ENCODE peak calls at places on chromosomes 2 and 18, in six cellular contexts. B is B cell, Y is dorsolateral prefrontal cortex, P is MM.1S, X is uterus, N is HFFc6. F is an unnamed sample.

GRCh38 chr2:111944536-111945210 is 46.3 kb downstream of the MERTK start:
- DNase-seq in N (no peak), P (peak), X (no peak), B (no peak), Y (no peak), F (no peak)

GRCh38 chr2:234003972-234004617 is 46.4 kb upstream of the SPP2 start:
- DNase-seq in N (peak), Y (no peak), X (no peak), B (no peak), P (no peak), F (no peak)

GRCh38 chr2:233691443-233692433 is 952 bp upstream of the UGT1A6 start:
- DNase-seq in X (no peak), Y (no peak), N (no peak), B (no peak), P (no peak), F (no peak)

GRCh38 chr18:3481696-3482210 is 31.8 kb downstream of the TGIF1 start:
- DNase-seq in N (no peak), Y (no peak), X (no peak), P (no peak), B (no peak), F (peak)

GRCh38 chr18:53457068-53457467 is 767.4 kb downstream of the MBD2 start:
- DNase-seq in N (no peak), P (no peak), X (no peak), B (no peak), Y (no peak), F (no peak)

GRCh38 chr2:71687412-71687811 is 234.1 kb downstream of the DYSF start:
- DNase-seq in X (no peak), Y (peak), P (no peak), B (no peak), N (no peak), F (no peak)

GRCh38 chr2:4135765-4136164 is 432.4 kb downstream of the DCDC2C start:
- DNase-seq in X (no peak), B (no peak), P (no peak), N (no peak), Y (no peak), F (no peak)

GRCh38 chr18:76847926-76848325 is 25.6 kb downstream of the ZNF236 start:
- DNase-seq in Y (no peak), P (no peak), X (no peak), B (no peak), N (no peak), F (no peak)

GRCh38 chr2:20196053-20196880 is 28.7 kb downstream of the SDC1 start:
- DNase-seq in X (no peak), B (no peak), P (no peak), Y (no peak), N (no peak), F (no peak)

GRCh38 chr18:32439802-32440201 is 30.9 kb downstream of the GAREM1 start:
- DNase-seq in N (no peak), P (no peak), X (no peak), Y (peak), B (no peak), F (no peak)

GRCh38 chr2:180905002-180905401 is 75.4 kb upstream of the UBE2E3 start:
- DNase-seq in Y (no peak), X (no peak), N (no peak), B (no peak), P (no peak), F (no peak)

GRCh38 chr2:88967844-88968243 is 276.4 kb downstream of the RPIA start:
- DNase-seq in Y (no peak), P (no peak), N (no peak), B (no peak), X (no peak), F (no peak)
- TF ChIP-seq CTCF in Y (no peak), P (no peak), N (peak), B (no peak), X (no peak), F (no peak)

GRCh38 chr18:13095466-13095865 is 104.3 kb downstream of the CEP192 start:
- DNase-seq in B (no peak), Y (no peak), X (no peak), N (no peak), P (no peak), F (no peak)

GRCh38 chr18:13096232-13096631 is 105.1 kb downstream of the CEP192 start:
- DNase-seq in Y (no peak), N (no peak), X (no peak), P (no peak), B (no peak), F (no peak)

GRCh38 chr18:13100942-13101658 is 109.9 kb downstream of the CEP192 start:
- DNase-seq in X (no peak), N (no peak), Y (no peak), P (no peak), B (no peak), F (no peak)

GRCh38 chr18:13101659-13101992 is 110.5 kb downstream of the CEP192 start:
- DNase-seq in P (no peak), B (no peak), N (no peak), X (no peak), Y (no peak), F (no peak)

DNA sequence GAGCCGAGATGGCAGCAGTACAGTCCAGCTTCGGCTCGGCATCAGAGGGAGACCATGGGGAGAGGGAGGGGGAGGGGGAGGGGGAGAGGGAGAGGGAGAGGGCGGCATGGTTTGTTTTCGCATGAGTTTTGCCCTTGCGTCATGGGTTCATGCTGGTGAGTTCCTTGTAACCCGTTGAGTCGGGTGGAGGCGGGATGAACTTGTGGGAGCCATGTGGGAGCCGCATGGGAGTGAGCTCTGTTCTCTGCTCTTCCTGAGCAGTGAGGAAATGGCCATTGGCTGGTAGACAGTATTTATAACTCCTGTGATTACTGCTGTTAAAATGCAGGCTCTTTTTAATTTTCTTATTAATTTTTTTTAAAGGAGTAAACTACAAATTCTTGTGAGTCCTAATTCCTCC is 108.0 kb downstream of the CEP192 start:
- DNase-seq in B (no peak), P (no peak), N (no peak), X (no peak), Y (no peak), F (no peak)
- TF ChIP-seq CTCF in B (no peak), P (no peak), N (no peak), X (no peak), Y (no peak), F (no peak)

GRCh38 chr2:190698895-190699294 is 50.0 kb downstream of the NAB1 start:
- DNase-seq in P (no peak), N (no peak), X (no peak), B (no peak), Y (no peak), F (no peak)
- TF ChIP-seq CTCF in P (no peak), N (peak), X (no peak), B (no peak), Y (peak), F (no peak)

GRCh38 chr2:156005999-156006712 is 326.4 kb downstream of the NR4A2 start:
- DNase-seq in P (no peak), X (no peak), B (no peak), N (no peak), Y (no peak), F (no peak)
- TF ChIP-seq CTCF in P (no peak), X (no peak), B (no peak), N (no peak), Y (no peak), F (no peak)

F was measured in GM10248.